ENCODE peak calls at places on chromosomes 5 and 9, in nine cellular contexts. X, V, T, B, G, M, Z, A and P are unnamed samples. For H3K9me3, the result is how much of the 10 kb centered on the place peaks cover.

GRCh38 chr9:134759001-134759607 is 117.5 kb downstream of the COL5A1 start:
- DNase-seq in X (no peak), V (no peak), T (peak), B (no peak), G (no peak), M (no peak), Z (no peak), A (no peak), P (no peak)

GRCh38 chr5:93120771-93121170 is 460.2 kb downstream of the NR2F1-AS1 start:
- DNase-seq in X (no peak), V (no peak), T (no peak), B (no peak), G (no peak), M (no peak), Z (no peak), A (no peak), P (no peak)

GRCh38 chr9:38371495-38371894 is 21.0 kb upstream of the ALDH1B1 start:
- DNase-seq in X (peak), V (peak), T (peak), B (no peak), G (no peak), M (peak), Z (no peak), A (no peak), P (peak)

GRCh38 chr5:147857302-147858129 is 21.0 kb upstream of the SCGB3A2 start:
- DNase-seq in X (peak), V (peak), T (peak), B (peak), G (no peak), M (peak), Z (peak), A (no peak), P (peak)

GRCh38 chr5:174688441-174689354 is 35.7 kb upstream of the MSX2 start:
- DNase-seq in X (no peak), V (no peak), T (no peak), B (no peak), G (no peak), M (no peak), Z (no peak), A (no peak), P (no peak)

GRCh38 chr5:175654346-175654745 is 3.5 kb upstream of the HRH2 start:
- DNase-seq in X (peak), V (no peak), T (no peak), B (no peak), G (no peak), M (no peak), Z (no peak), A (no peak), P (no peak)

GRCh38 chr9:20024159-20024571 is 235.3 kb upstream of the SLC24A2 start:
- DNase-seq in X (no peak), V (no peak), T (peak), B (no peak), G (no peak), M (no peak), Z (no peak), A (no peak), P (peak)

GRCh38 chr5:157816682-157817268 is 42.2 kb downstream of the CLINT1 start:
- DNase-seq in X (no peak), V (no peak), T (no peak), B (no peak), G (no peak), M (peak), Z (no peak), A (no peak), P (no peak)

GRCh38 chr5:84197542-84197941 is 187.1 kb downstream of the EDIL3 start:
- DNase-seq in X (no peak), V (no peak), T (no peak), B (no peak), G (no peak), M (no peak), Z (no peak), A (no peak), P (no peak)

GRCh38 chr9:108271646-108272349 is 584.0 kb downstream of the ACTL7B start:
- DNase-seq in X (no peak), V (peak), T (peak), B (no peak), G (no peak), M (peak), Z (no peak), A (no peak), P (peak)

GRCh38 chr5:103849934-103850333 is 287.3 kb upstream of the NUDT12 start:
- DNase-seq in X (no peak), V (no peak), T (peak), B (no peak), G (no peak), M (peak), Z (no peak), A (no peak), P (no peak)

GRCh38 chr5:148443998-148444397 is 60.2 kb downstream of the FBXO38 start:
- DNase-seq in X (no peak), V (peak), T (peak), B (no peak), G (no peak), M (peak), Z (no peak), A (no peak), P (peak)

GRCh38 chr5:139636975-139637408 is 11.2 kb upstream of the CXXC5 start:
- DNase-seq in X (no peak), V (no peak), T (peak), B (no peak), G (no peak), M (no peak), Z (no peak), A (no peak), P (no peak)

GRCh38 chr9:128637656-128638055 is 19.0 kb downstream of the DYNC2I2 start:
- DNase-seq in X (no peak), V (no peak), T (peak), B (no peak), G (peak), M (peak), Z (no peak), A (no peak), P (no peak)

GRCh38 chr9:120869726-120870125 is 7.3 kb downstream of the PHF19 start:
- DNase-seq in X (no peak), V (peak), T (no peak), B (no peak), G (no peak), M (no peak), Z (no peak), A (peak), P (no peak)

GRCh38 chr9:89884356-89885083 is 279.7 kb downstream of the GADD45G start:
- DNase-seq in X (peak), V (peak), T (no peak), B (no peak), G (peak), M (no peak), Z (no peak), A (peak), P (no peak)

GRCh38 chr9:122225323-122226141 is 3.2 kb downstream of the LHX6 start:
- DNase-seq in X (no peak), V (no peak), T (no peak), B (no peak), G (no peak), M (no peak), Z (no peak), A (no peak), P (no peak)

GRCh38 chr9:131291795-131292315 is 2.3 kb downstream of the PLPP7 start:
- DNase-seq in X (no peak), V (no peak), T (no peak), B (no peak), G (no peak), M (no peak), Z (no peak), A (no peak), P (no peak)

GRCh38 chr5:926416-927171 is 33.9 kb downstream of the TRIP13 start:
- DNase-seq in X (no peak), V (no peak), T (peak), B (no peak), G (no peak), M (peak), Z (no peak), A (peak), P (no peak)

DNA sequence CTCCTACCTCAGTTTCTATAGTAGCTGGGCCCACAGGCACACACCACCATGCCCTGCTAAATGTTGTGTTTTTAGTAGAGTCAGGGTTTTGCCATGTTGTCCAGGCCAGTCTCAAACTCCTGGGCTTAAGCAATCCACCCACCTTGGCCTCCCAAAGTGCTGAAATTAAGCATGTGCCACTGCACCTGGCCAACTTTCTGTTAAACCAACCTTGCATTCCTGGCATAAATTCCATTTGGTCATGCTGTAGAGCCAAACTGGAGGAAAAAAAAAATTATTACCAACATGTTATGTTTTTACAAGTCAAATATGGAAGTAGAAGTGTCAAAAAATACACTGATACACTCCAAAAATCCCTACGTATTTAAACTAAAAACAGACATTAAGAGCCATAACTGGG is 54.1 kb downstream of the ERMP1 start:
- DNase-seq in X (no peak), V (no peak), T (no peak), B (no peak), G (no peak), M (no peak), Z (no peak), A (no peak), P (no peak)
- H3K9me3 ChIP-seq in X (half or more), V (under half), T (under half), B (under half), G (under half), M (under half), Z (under half), A (under half), P (under half)

GRCh38 chr5:172697123-172698121 is 56.4 kb downstream of the NEURL1B start:
- DNase-seq in X (peak), V (peak), T (peak), B (peak), G (peak), M (peak), Z (no peak), A (peak), P (peak)

GRCh38 chr5:172701336-172702061 is 60.4 kb downstream of the NEURL1B start:
- DNase-seq in X (no peak), V (no peak), T (no peak), B (no peak), G (peak), M (no peak), Z (no peak), A (no peak), P (no peak)

GRCh38 chr5:172699999-172700685 is 59.1 kb downstream of the NEURL1B start:
- DNase-seq in X (no peak), V (peak), T (no peak), B (no peak), G (peak), M (no peak), Z (no peak), A (no peak), P (peak)

GRCh38 chr5:172700686-172701324 is 59.7 kb downstream of the NEURL1B start:
- DNase-seq in X (no peak), V (no peak), T (no peak), B (no peak), G (peak), M (no peak), Z (no peak), A (no peak), P (no peak)

GRCh38 chr5:172699423-172699822 is 58.4 kb downstream of the NEURL1B start:
- DNase-seq in X (no peak), V (no peak), T (no peak), B (no peak), G (peak), M (no peak), Z (no peak), A (no peak), P (peak)
- H3K27ac ChIP-seq in X (no peak), V (peak), T (no peak), B (peak), G (peak), M (no peak), Z (no peak), A (peak), P (no peak)

DNA sequence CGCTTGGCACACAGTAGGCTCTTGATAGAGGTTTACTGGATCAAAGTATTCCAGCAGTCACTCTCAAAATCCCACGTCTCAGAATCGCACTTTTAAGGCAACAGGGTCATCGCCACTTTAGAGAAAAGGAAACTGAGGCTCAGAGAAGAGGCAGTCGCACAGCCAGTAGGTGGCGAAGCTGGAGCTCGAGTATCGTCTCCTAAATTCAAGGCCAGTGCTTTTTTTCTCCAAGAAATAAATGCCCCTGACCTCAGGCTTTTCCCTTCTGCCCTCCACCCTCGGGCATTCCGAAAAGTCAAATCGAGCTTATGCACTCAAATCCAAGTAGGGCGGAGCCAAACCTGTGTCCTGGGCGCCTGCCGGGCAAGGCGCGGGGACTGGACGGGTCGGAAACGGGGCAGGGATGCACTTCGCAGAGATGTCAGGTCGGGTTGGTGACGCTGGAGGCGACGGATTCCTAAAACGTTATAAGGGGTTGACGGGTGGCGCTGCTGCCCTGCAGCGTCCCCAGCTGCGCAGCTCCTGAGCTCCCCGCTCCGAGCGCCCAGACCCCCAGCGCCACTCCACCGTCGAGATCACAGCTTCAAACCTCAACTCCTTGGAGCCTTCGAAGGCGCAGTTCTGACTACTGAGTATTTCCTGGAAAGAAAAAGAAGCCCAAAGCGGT is 4.7 kb upstream of the FOXB2 start:
- DNase-seq in X (no peak), V (no peak), T (no peak), B (no peak), G (no peak), M (no peak), Z (no peak), A (no peak), P (no peak)
- TF ChIP-seq CTCF in X (no peak), V (no peak), T (no peak), B (peak), G (no peak), M (peak), Z (peak), A (no peak), P (peak)

DNA sequence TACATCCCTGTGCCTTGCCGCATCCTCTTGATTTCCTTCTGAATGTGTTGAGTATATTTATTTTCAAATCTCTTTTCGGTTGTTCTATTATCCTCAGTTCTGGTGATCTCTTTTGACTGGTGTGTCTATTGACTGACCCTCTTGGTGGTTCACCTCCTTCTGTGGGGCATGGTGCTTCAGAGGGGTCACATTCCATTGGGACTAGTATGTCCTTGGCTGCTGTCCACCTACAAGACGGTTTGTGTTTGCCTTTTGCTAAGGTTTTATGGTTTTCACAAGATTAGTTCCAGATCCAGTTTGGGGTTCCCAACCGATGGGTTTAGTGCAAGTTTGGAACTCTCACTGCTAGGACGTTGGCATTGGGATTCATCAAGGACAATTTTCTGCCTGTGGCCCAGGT is 66.6 kb downstream of the PHF2 start:
- DNase-seq in X (peak), V (peak), T (peak), B (no peak), G (no peak), M (peak), Z (no peak), A (no peak), P (no peak)
- H3K9me3 ChIP-seq in X (under half), V (under half), T (under half), B (under half), G (under half), M (under half), Z (under half), A (under half), P (under half)